ENCODE peak calls at places on chromosomes 13 and 19, in five cellular contexts. N, A, E, G and K are unnamed samples.

GRCh38 chr19:16829822-16830289 is 658 bp downstream of the SIN3B start:
- DNase-seq in N (no peak), E (no peak), A (peak), G (no peak), K (peak)

GRCh38 chr19:45403781-45404556 is 900 bp downstream of the PPP1R13L start:
- DNase-seq in N (no peak), G (no peak), A (peak), E (no peak), K (peak)

GRCh38 chr19:13557756-13558398 is 51.6 kb upstream of the CACNA1A start:
- DNase-seq in N (no peak), A (peak), G (no peak), E (no peak), K (peak)

GRCh38 chr19:409006-409514 is at the start of gene C2CD4C:
- DNase-seq in A (no peak), N (peak), E (peak), G (no peak), K (peak)

GRCh38 chr19:2841858-2842574 is 741 bp downstream of the ZNF555 start:
- DNase-seq in E (no peak), N (no peak), G (no peak), A (peak), K (peak)

GRCh38 chr13:103287659-103288058 is 221.4 kb upstream of the SLC10A2 start:
- DNase-seq in E (no peak), A (peak), G (no peak), N (no peak), K (no peak)

GRCh38 chr19:15330801-15331418 is 1.4 kb downstream of the BRD4 start:
- DNase-seq in E (no peak), A (peak), G (peak), N (peak), K (peak)

GRCh38 chr13:112699318-112699918 is 9.6 kb downstream of the ATP11A start:
- DNase-seq in N (no peak), G (no peak), A (no peak), E (peak), K (no peak)

GRCh38 chr19:54418030-54418929 is 3.0 kb downstream of the TTYH1 start:
- DNase-seq in E (no peak), N (no peak), A (no peak), G (no peak), K (peak)

GRCh38 chr19:6221878-6222746 is 57.7 kb downstream of the MLLT1 start:
- DNase-seq in N (peak), A (no peak), E (peak), G (peak), K (no peak)

GRCh38 chr19:37763488-37763887 is 15.9 kb downstream of the ZNF573 start:
- DNase-seq in E (no peak), N (no peak), G (no peak), A (peak), K (peak)

GRCh38 chr13:37481005-37481857 is 117.3 kb downstream of the POSTN start:
- DNase-seq in N (no peak), A (no peak), E (no peak), G (no peak), K (peak)

GRCh38 chr13:98143601-98144500 is 957 bp downstream of the FARP1 start:
- DNase-seq in E (peak), N (peak), A (peak), G (no peak), K (peak)

GRCh38 chr13:38981096-38981495 is 9.5 kb downstream of the STOML3 start:
- DNase-seq in A (no peak), G (no peak), N (no peak), E (no peak), K (no peak)

GRCh38 chr19:47095707-47096704 is 17.6 kb downstream of the ZC3H4 start:
- DNase-seq in G (no peak), N (no peak), E (peak), A (peak), K (peak)

GRCh38 chr13:58324130-58324529 is 692.6 kb downstream of the PCDH17 start:
- DNase-seq in A (peak), G (no peak), N (no peak), E (no peak), K (no peak)

GRCh38 chr13:43085545-43085944 is 62.2 kb downstream of the DNAJC15 start:
- DNase-seq in N (no peak), G (no peak), A (peak), E (no peak), K (peak)

GRCh38 chr19:53545271-53546065 is 7.5 kb downstream of the ZNF331 start:
- DNase-seq in G (peak), E (no peak), A (peak), N (no peak), K (peak)

GRCh38 chr19:33430674-33431277 is 57.3 kb downstream of the CEBPG start:
- DNase-seq in A (peak), E (peak), N (peak), G (peak), K (peak)

GRCh38 chr19:5308471-5309437 is 31.9 kb downstream of the PTPRS start:
- DNase-seq in G (no peak), N (no peak), A (peak), E (no peak), K (peak)

GRCh38 chr13:44012910-44013309 is 133.2 kb downstream of the LACC1 start:
- DNase-seq in G (no peak), E (no peak), A (no peak), N (no peak), K (no peak)

GRCh38 chr19:19096641-19097627 is 33.1 kb downstream of the SLC25A42 start:
- DNase-seq in N (no peak), E (no peak), G (no peak), A (no peak), K (no peak)

DNA sequence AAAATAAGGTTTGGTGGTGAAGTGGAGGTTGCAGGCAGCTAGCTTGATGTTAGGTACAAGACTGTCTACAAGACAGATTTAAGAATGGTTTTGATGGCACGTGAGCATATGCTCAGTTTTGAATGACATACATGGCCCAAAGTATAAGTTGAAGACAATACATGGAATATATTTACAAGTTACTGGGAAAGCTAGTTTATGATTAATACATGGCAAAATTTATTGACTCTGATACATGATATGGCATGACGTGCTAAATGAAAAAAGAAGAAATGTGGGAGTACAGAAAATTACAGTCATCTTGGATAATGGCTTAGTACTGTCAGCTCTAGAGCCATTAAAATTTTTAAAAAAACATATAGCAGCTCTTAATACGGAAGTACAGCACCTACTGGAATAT is 4.4 kb downstream of the KLF5 start:
- DNase-seq in A (no peak), N (no peak), E (no peak), G (no peak), K (no peak)
- H3K27ac ChIP-seq in A (no peak), N (no peak), E (no peak), G (peak), K (no peak)

GRCh38 chr13:110338441-110339101 is 31.5 kb downstream of the COL4A2 start:
- DNase-seq in N (no peak), G (no peak), E (peak), A (no peak), K (peak)

GRCh38 chr13:110340812-110341444 is 33.8 kb downstream of the COL4A2 start:
- DNase-seq in G (no peak), A (no peak), N (peak), E (peak), K (peak)

GRCh38 chr13:110339263-110339662 is 32.2 kb downstream of the COL4A2 start:
- DNase-seq in N (no peak), E (no peak), G (no peak), A (no peak), K (no peak)

GRCh38 chr13:110341445-110342247 is 34.6 kb downstream of the COL4A2 start:
- DNase-seq in E (no peak), N (no peak), A (no peak), G (no peak), K (no peak)

GRCh38 chr13:110339975-110340550 is 33.0 kb downstream of the COL4A2 start:
- DNase-seq in E (no peak), A (no peak), N (no peak), G (no peak), K (no peak)
- H3K27ac ChIP-seq in E (peak), A (no peak), N (peak), G (peak), K (peak)

DNA sequence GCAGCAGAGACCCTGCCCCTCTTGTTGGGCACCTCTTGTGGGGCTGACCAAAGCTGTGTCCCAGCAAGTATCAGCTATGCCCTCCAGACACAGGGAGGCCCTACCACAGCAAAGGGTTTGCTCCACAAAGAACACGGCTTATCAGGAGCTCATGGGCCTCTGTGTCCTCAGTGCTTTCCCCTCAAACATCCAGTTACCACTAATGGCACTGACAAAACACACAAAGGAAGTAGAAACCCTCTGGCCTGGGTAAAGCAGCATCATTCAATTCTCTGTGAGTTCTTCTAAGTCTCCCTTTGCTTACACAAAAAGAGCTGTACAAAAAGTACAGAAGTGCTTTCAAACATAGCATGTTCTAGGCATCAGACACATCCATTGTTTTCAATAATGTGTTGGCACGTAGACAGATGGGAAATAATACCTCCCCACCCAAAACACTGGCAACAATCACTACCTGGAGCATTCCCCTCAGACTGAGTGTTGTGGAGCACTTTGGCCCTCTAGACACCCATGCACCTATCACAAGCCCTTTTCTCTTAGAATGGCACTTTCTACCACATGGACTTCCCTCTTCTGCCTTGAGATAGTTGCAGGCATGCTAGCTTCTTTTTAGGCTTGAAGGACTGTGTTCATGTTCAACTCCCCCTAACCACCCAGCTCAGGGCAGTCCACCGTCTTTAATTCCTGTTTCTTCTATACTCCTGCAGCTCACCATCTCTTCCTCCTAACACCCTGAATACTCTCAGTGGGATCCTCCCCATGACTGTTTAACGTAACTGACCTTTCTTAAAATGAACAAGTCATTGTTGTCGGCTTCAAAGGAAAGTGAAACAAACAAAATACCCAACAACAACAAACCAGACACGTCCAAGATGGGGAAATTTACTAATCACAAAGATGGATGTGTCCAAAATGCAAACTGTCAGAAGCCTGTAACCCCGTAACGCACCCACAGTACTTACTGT is 43.5 kb downstream of the ATP7B start:
- DNase-seq in G (no peak), N (no peak), E (no peak), A (no peak), K (no peak)
- H3K27ac ChIP-seq in G (no peak), N (no peak), E (peak), A (no peak), K (no peak)

DNA sequence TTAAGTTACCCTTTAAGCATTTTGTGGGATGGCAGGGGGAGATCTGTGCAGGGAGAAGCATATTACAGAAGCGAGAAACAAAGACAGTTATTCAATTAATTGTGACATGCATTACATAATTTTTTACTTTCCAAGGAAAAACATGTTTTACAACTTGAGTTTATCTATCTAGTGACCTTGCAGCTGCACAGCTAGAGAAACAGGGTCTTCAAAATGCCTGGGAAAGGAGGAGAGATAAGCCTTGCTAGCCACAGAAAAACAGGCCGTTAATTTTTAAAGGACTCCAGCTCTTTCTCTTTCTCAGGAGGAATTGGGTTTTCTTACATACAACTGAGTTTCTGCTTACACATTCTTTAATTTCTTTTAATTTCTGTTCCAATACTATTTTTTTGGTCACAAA is 14.8 kb upstream of the ZNF431 start:
- DNase-seq in A (no peak), G (no peak), N (no peak), E (no peak), K (no peak)
- H3K27ac ChIP-seq in A (no peak), G (no peak), N (peak), E (no peak), K (no peak)